ENCODE peak calls at places on chromosomes 3 and 15, in six cellular contexts. E, L, B, T, N and X are unnamed samples.

GRCh38 chr3:125024817-125025216 is 31.0 kb downstream of the HEG1 start:
- DNase-seq in E (peak; percentile 84), L (no peak), B (peak; percentile 46), T (no peak), N (no peak), X (no peak)

GRCh38 chr3:165521131-165521871 is 315.9 kb downstream of the BCHE start:
- DNase-seq in E (no peak), L (no peak), B (no peak), T (no peak), N (no peak), X (no peak)

GRCh38 chr3:159787794-159788205 is 200.8 kb upstream of the IL12A start:
- DNase-seq in E (no peak), L (peak; percentile 81), B (peak; percentile 51), T (no peak), N (no peak), X (no peak)

GRCh38 chr15:45630958-45631691 is 3.7 kb upstream of the SQOR start:
- DNase-seq in E (no peak), L (peak; percentile 94), B (peak; percentile 98), T (peak; percentile 18), N (no peak), X (no peak)

GRCh38 chr15:62128916-62129315 is 36.2 kb downstream of the C2CD4B start:
- DNase-seq in E (no peak), L (no peak), B (no peak), T (peak; percentile 38), N (no peak), X (no peak)

GRCh38 chr3:105304487-105304886 is 62.2 kb upstream of the ALCAM start:
- DNase-seq in E (no peak), L (peak; percentile 30), B (no peak), T (no peak), N (no peak), X (no peak)

GRCh38 chr3:172142074-172143059 is 103.0 kb downstream of the FNDC3B start:
- DNase-seq in E (no peak), L (peak; percentile 94), B (peak; percentile 87), T (peak; percentile 86), N (no peak), X (no peak)

GRCh38 chr3:100865442-100865841 is 127.8 kb downstream of the ABI3BP start:
- DNase-seq in E (no peak), L (peak; percentile 42), B (peak; percentile 57), T (no peak), N (no peak), X (no peak)

GRCh38 chr3:153289334-153289808 is 127.3 kb downstream of the RAP2B start:
- DNase-seq in E (no peak), L (peak; percentile 62), B (peak; percentile 42), T (no peak), N (no peak), X (no peak)

GRCh38 chr3:156360116-156360515 is 194.8 kb downstream of the SSR3 start:
- DNase-seq in E (no peak), L (no peak), B (no peak), T (no peak), N (no peak), X (no peak)

GRCh38 chr3:188584162-188584529 is 430.2 kb downstream of the LPP start:
- DNase-seq in E (no peak), L (peak; percentile 79), B (peak; percentile 85), T (no peak), N (no peak), X (no peak)

GRCh38 chr3:127226946-127227842 is 34.3 kb downstream of the PRR23E start:
- DNase-seq in E (peak; percentile 68), L (no peak), B (no peak), T (no peak), N (no peak), X (no peak)

GRCh38 chr15:67674983-67675382 is 132.5 kb downstream of the MAP2K5 start:
- DNase-seq in E (no peak), L (no peak), B (no peak), T (no peak), N (no peak), X (no peak)

GRCh38 chr3:198062068-198062465 is 102.0 kb downstream of the LMLN start:
- DNase-seq in E (no peak), L (no peak), B (no peak), T (no peak), N (no peak), X (no peak)

GRCh38 chr15:48628832-48629231 is 16.7 kb downstream of the FBN1 start:
- DNase-seq in E (no peak), L (no peak), B (peak; percentile 44), T (no peak), N (no peak), X (no peak)

GRCh38 chr15:85354432-85354831 is 26.0 kb upstream of the AKAP13 start:
- DNase-seq in E (no peak), L (peak; percentile 26), B (no peak), T (no peak), N (no peak), X (no peak)

GRCh38 chr15:81948751-81949150 is 97.1 kb downstream of the MEX3B start:
- DNase-seq in E (no peak), L (no peak), B (no peak), T (peak; percentile 56), N (no peak), X (no peak)

GRCh38 chr3:139534444-139534812 is 5.1 kb downstream of the RBP1 start:
- DNase-seq in E (no peak), L (peak; percentile 79), B (peak; percentile 88), T (peak; percentile 61), N (no peak), X (no peak)

GRCh38 chr15:90184786-90185704 is 16.1 kb upstream of the SEMA4B start:
- DNase-seq in E (peak; percentile 82), L (peak; percentile 64), B (no peak), T (peak; percentile 86), N (peak; percentile 34), X (peak; percentile 95)

GRCh38 chr15:100438570-100438969 is 90.2 kb downstream of the CERS3 start:
- DNase-seq in E (peak; percentile 83), L (peak; percentile 11), B (peak; percentile 10), T (peak; percentile 90), N (no peak), X (peak; percentile 75)

GRCh38 chr3:191301017-191301416 is 28.2 kb upstream of the CCDC50 start:
- DNase-seq in E (no peak), L (no peak), B (no peak), T (peak; percentile 79), N (no peak), X (no peak)

GRCh38 chr15:31326729-31327673 is at the start of gene KLF13:
- DNase-seq in E (peak; percentile 84), L (peak; percentile 61), B (peak; percentile 55), T (no peak), N (no peak), X (peak; percentile 96)

GRCh38 chr15:31265871-31266711 is 60.5 kb upstream of the KLF13 start:
- DNase-seq in E (peak; percentile 59), L (peak; percentile 27), B (no peak), T (peak; percentile 96), N (no peak), X (peak; percentile 92)

GRCh38 chr3:78879516-78879860 is 888.3 kb downstream of the ROBO1 start:
- DNase-seq in E (no peak), L (no peak), B (no peak), T (no peak), N (no peak), X (no peak)

DNA sequence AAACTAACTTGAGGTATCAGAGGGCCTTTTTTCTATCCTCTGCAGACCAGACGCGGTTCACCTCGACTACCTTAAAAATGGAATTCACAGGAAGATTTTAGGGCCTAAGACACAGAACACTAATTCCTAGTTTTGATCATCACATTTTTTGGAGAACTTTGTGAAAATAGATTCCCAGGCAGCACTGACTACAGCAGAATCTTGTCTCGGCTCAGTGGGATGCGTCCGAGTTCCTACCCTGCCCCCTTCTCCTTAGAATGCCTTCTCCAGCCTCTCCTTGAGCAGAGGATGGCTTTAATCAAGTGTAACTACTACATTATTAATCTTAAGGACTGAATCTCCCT is 393 bp upstream of the TERC start:
- DNase-seq in E (no peak), L (no peak), B (no peak), T (no peak), N (no peak), X (no peak)
- H3K4me3 ChIP-seq in E (peak overlapping the region; percentile 91), L (peak overlapping the region; percentile 68), B (peak overlapping the region; percentile 86), T (peak overlapping the region; percentile 74), N (peak overlapping the region; percentile 93), X (peak overlapping the region; percentile 67)

GRCh38 chr3:27368831-27369607 is at the start of gene NEK10:
- DNase-seq in E (peak; percentile 93), L (peak; percentile 87), B (peak; percentile 83), T (peak; percentile 92), N (peak; percentile 55), X (peak; percentile 96)
- TF ChIP-seq CTCF in E (peak; percentile 10), L (no peak), B (no peak), T (no peak), N (no peak), X (peak; percentile 16)

DNA sequence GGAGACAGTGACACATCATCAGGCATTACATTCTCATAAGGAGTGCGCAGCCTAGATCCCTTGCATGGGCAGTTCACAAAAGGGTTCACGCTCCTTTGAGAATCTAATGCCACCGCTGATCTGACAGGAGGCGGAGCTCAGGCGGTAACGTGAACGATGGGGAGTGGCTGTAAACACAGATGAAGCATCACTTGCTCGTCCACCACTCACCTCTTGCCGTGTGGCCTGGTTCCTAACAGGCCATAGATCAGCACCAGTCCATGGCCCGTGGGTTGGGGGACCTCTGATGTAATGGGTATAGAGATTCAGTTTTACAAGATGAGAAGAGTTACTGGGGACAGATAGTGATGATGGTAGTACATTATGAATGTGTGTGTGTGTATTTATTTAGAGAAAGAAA is 63.0 kb downstream of the FRMD5 start:
- DNase-seq in E (no peak), L (no peak), B (no peak), T (no peak), N (no peak), X (no peak)
- H3K4me3 ChIP-seq in E (no peak overlapping the region), L (no peak overlapping the region), B (no peak overlapping the region), T (no peak overlapping the region), N (no peak overlapping the region), X (no peak overlapping the region)

GRCh38 chr15:74036271-74037170 is 42.0 kb downstream of the PML start:
- DNase-seq in E (no peak), L (peak; percentile 68), B (peak; percentile 73), T (no peak), N (no peak), X (no peak)
- TF ChIP-seq CTCF in E (peak; percentile 34), L (peak; percentile 68), B (peak; percentile 66), T (peak; percentile 12), N (peak; percentile 11), X (peak; percentile 21)

DNA sequence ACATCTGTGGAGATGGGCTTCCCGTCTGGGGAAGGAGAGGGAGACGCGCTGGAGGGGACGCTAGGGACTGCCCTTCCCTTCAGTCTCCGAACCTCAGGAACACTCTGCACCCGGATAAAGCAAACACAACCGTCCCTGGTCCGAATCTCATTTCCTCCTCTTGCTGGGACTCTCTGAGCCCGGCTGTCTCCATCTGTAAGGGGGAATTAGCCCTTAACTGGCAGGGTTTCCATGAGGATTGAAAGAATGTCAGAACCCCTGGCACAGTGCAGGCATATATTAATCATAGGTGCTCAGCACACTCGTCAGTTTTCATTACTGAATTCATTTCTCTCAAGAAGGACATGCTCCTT is 19.1 kb upstream of the IGDCC3 start:
- DNase-seq in E (no peak), L (no peak), B (no peak), T (no peak), N (no peak), X (no peak)
- H3K4me3 ChIP-seq in E (no peak overlapping the region), L (no peak overlapping the region), B (no peak overlapping the region), T (no peak overlapping the region), N (no peak overlapping the region), X (no peak overlapping the region)

DNA sequence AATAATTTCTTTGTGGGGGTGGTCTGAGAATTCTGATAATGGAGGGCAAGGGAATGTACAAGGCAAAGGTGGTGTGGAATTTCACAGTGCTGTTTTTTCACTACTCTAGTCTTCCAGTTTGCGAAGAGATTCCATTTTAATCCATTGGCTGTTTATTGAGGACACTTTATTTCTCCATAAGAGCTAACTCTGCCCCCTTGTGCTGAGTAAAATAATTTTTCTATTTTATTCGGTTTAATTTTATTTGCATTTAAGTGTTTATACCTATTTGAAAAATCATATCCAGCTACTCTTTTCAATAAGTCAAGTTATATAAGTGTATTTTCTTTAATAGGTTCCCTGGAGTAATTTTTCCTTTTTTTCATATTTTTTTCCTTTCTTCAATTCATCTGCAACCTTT is 840.1 kb downstream of the TUSC7 start:
- DNase-seq in E (no peak), L (peak; percentile 8), B (peak; percentile 18), T (no peak), N (no peak), X (no peak)
- TF ChIP-seq CTCF in E (no peak), L (no peak), B (peak; percentile 34), T (no peak), N (no peak), X (no peak)